ENCODE peak calls at places on chromosomes 16 and 17, in four cellular contexts. I is GM12878, B is left ventricle myocardium inferior, X is AG10803. Y is an unnamed sample.
A peak's percentile ranks its signal among the peaks of the same experiment; 100 is the strongest.

GRCh38 chr16:78205506-78205905 is 106.1 kb downstream of the WWOX start:
- DNase-seq in B (no peak), X (no peak), I (no peak), Y (no peak)

GRCh38 chr16:27374794-27375499 is 27.0 kb upstream of the IL21R start:
- DNase-seq in B (peak; percentile 41), X (peak; percentile 68), I (peak; percentile 90), Y (no peak)

GRCh38 chr16:35210681-35211433 is 1751.4 kb downstream of the TP53TG3F start:
- DNase-seq in B (no peak), I (no peak), X (no peak), Y (no peak)

GRCh38 chr17:48544356-48545021 is 420 bp downstream of the HOXB2 start:
- DNase-seq in X (peak; percentile 94), I (no peak), B (peak; percentile 85), Y (no peak)

GRCh38 chr17:59845595-59846390 is 47.0 kb downstream of the TUBD1 start:
- DNase-seq in I (no peak), X (peak; percentile 94), B (no peak), Y (no peak)

GRCh38 chr16:28494141-28494851 is at the start of gene APOBR:
- DNase-seq in B (peak; percentile 30), X (no peak), I (peak; percentile 83), Y (no peak)

GRCh38 chr17:7351665-7352558 is at the start of gene KCTD11:
- DNase-seq in X (peak; percentile 92), I (no peak), B (peak; percentile 94), Y (peak; percentile 62)

GRCh38 chr17:14622622-14623101 is 321.8 kb downstream of the HS3ST3B1 start:
- DNase-seq in I (no peak), B (no peak), X (peak; percentile 2), Y (peak; percentile 16)

GRCh38 chr16:25033852-25034251 is 18.7 kb upstream of the ARHGAP17 start:
- DNase-seq in B (no peak), I (no peak), X (peak; percentile 31), Y (no peak)

GRCh38 chr16:24977673-24978065 is 37.5 kb downstream of the ARHGAP17 start:
- DNase-seq in B (no peak), I (no peak), X (peak; percentile 84), Y (peak; percentile 58)

GRCh38 chr17:28256881-28257280 is 62.1 kb upstream of the TMEM97 start:
- DNase-seq in I (no peak), X (no peak), B (no peak), Y (no peak)

GRCh38 chr17:79922798-79923197 is 83.6 kb upstream of the CBX4 start:
- DNase-seq in I (no peak), B (no peak), X (no peak), Y (no peak)

GRCh38 chr17:75428775-75429469 is 23.4 kb upstream of the GRB2 start:
- DNase-seq in I (no peak), X (peak; percentile 60), B (no peak), Y (peak; percentile 74)

GRCh38 chr16:13391337-13391736 is 489.9 kb downstream of the SHISA9 start:
- DNase-seq in X (no peak), B (no peak), I (peak; percentile 15), Y (no peak)
- H3K4me3 ChIP-seq in X (no peak overlapping the region), B (no peak overlapping the region), I (no peak overlapping the region), Y (no peak overlapping the region)

GRCh38 chr16:16067127-16067526 is 117.7 kb downstream of the ABCC1 start:
- DNase-seq in X (peak; percentile 90), I (no peak), B (no peak), Y (no peak)

GRCh38 chr16:16064874-16065384 is 115.5 kb downstream of the ABCC1 start:
- DNase-seq in X (no peak), B (no peak), I (no peak), Y (no peak)

GRCh38 chr16:16063685-16064084 is 114.3 kb downstream of the ABCC1 start:
- DNase-seq in I (no peak), B (no peak), X (no peak), Y (no peak)

GRCh38 chr16:16059895-16060590 is 110.6 kb downstream of the ABCC1 start:
- DNase-seq in I (no peak), B (no peak), X (no peak), Y (no peak)

DNA sequence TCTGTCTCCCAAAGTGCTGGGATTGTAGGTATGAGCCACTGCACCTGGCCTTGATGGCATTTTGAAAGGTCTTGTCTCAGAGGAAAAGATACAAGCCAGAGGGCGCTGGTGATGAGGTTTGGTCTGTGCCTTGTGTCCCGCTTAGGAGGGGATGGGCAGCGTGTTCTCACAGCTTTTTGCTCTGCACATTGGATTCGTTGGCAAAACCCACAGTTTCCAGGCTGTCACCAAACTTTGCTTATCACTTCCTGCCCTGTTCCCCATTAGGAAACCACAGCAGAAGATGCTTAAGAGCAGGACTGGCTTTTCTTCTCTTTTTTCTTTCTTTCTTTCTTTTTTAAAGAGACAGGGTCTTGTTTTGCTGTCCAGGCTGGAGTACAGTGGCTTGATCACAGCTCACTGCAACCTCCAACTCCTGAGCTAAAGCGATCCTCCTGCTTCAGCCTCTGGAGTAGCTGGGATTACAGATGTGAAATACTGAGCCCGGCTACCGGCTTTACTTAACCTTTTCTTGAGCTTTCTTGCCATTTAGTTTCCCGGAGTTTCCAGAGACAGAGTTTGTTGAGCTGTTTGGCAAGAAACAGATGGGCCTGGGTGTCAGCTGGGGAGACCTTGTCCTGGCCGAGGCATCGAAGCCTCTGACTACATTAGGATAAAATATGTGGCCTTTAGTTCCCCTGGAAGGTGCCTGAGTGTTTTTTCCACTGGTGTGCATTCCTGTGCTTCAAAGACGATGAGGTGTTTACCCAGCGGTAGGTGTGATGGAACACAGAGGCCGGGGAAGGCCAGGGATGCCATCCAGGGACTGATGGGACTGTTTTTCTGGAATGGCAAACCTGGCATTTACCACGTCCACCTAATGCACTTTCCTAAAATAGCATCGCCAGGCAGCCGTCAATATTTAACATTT is 112.9 kb downstream of the ABCC1 start:
- DNase-seq in X (peak; percentile 35), I (no peak), B (peak; percentile 29), Y (no peak)
- TF ChIP-seq CTCF in X (no peak), I (no peak), B (no peak), Y (no peak)

GRCh38 chr16:68237243-68238028 is 1.5 kb upstream of the ESRP2 start:
- DNase-seq in B (peak; percentile 98), I (peak; percentile 86), X (peak; percentile 97), Y (peak; percentile 80)

GRCh38 chr16:68235105-68235881 is 634 bp downstream of the ESRP2 start:
- DNase-seq in X (no peak), I (no peak), B (no peak), Y (no peak)

GRCh38 chr16:68235882-68236803 is at the start of gene ESRP2:
- DNase-seq in X (no peak), I (no peak), B (no peak), Y (no peak)

GRCh38 chr16:68236804-68237242 is 896 bp upstream of the ESRP2 start:
- DNase-seq in B (no peak), X (no peak), I (no peak), Y (no peak)

GRCh38 chr16:68238029-68238345 is 2.1 kb upstream of the ESRP2 start:
- DNase-seq in I (no peak), B (no peak), X (no peak), Y (no peak)
- H3K4me3 ChIP-seq in I (peak overlapping the region; percentile 62), B (peak overlapping the region; percentile 74), X (peak overlapping the region; percentile 71), Y (peak overlapping the region; percentile 60)

DNA sequence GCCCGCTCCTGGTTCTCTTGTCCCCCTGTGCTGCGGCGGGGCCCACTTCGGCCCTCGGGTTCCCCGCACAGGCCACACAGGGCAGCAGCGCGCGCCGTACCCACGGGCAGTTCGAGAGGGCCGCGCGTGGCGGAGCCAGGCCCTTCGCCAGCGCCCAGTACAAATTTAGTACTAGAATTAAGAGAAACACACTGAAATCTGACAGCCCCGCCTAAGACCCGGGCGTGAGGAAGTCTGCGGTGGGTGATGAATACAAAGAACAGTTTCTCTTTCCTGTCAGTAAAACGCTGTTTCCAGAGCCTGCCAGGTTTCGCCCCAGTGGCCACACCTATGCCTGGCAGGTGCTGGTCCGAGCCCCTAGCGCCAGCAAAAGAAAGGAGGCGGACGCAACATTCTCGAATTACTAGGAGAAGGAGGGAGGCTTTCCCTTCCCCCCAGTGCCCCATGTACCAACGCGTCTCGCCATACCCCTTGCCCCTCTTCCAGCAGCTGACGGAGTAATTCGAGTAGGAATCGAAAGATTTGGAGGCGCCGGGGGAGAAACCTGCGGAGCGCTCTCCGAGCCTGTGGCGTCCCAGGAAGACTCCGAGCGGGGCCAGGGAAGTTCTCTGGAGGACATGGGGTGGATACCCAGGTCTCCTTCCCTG is 591 bp upstream of the SLFN5 start:
- DNase-seq in B (peak; percentile 35), I (no peak), X (peak; percentile 46), Y (no peak)
- TF ChIP-seq CTCF in B (peak; percentile 54), I (peak; percentile 57), X (no peak), Y (peak; percentile 19)